ENCODE peak calls at places on chromosomes 5 and 9, in ten cellular contexts. One of them, this sample, is unnamed.

GRCh38 chr9:136053757-136054142 is 41.3 kb downstream of the NACC2 start:
- DNase-seq in brain microvascular endothelial cell: no peak
- DNase-seq in NCI-H774: no peak
- DNase-seq in thoracic aorta: no peak
- DNase-seq in T-helper 9 cell: no peak
- DNase-seq in HS-5: no peak
- DNase-seq in stimulated activated CD8-positive, alpha-beta memory T cell treated with anti-CD3 and anti-CD28 coated beads, Interleukin-4, amount 100 ng/mL, for 48 hours: no peak
- DNase-seq in CD4-positive, alpha-beta T cell: no peak
- DNase-seq in amygdala: no peak
- DNase-seq in foreskin melanocyte: no peak
- DNase-seq in this sample: no peak

GRCh38 chr5:50463047-50463446 is 22.0 kb upstream of the EMB start:
- DNase-seq in thoracic aorta: no peak
- DNase-seq in NCI-H774: no peak
- DNase-seq in HS-5: no peak
- DNase-seq in CD4-positive, alpha-beta T cell: no peak
- DNase-seq in brain microvascular endothelial cell: no peak
- DNase-seq in stimulated activated CD8-positive, alpha-beta memory T cell treated with anti-CD3 and anti-CD28 coated beads, Interleukin-4, amount 100 ng/mL, for 48 hours: no peak
- DNase-seq in foreskin melanocyte: no peak
- DNase-seq in T-helper 9 cell: no peak
- DNase-seq in amygdala: no peak
- DNase-seq in this sample: no peak

GRCh38 chr5:43895876-43896275 is 292.9 kb downstream of the NNT start:
- DNase-seq in stimulated activated CD8-positive, alpha-beta memory T cell treated with anti-CD3 and anti-CD28 coated beads, Interleukin-4, amount 100 ng/mL, for 48 hours: no peak
- DNase-seq in T-helper 9 cell: no peak
- DNase-seq in amygdala: no peak
- DNase-seq in thoracic aorta: no peak
- DNase-seq in brain microvascular endothelial cell: no peak
- DNase-seq in foreskin melanocyte: no peak
- DNase-seq in CD4-positive, alpha-beta T cell: no peak
- DNase-seq in NCI-H774: no peak
- DNase-seq in HS-5: no peak
- DNase-seq in this sample: no peak

GRCh38 chr5:20000416-20000815 is 12.4 kb upstream of the CDH18 start:
- DNase-seq in stimulated activated CD8-positive, alpha-beta memory T cell treated with anti-CD3 and anti-CD28 coated beads, Interleukin-4, amount 100 ng/mL, for 48 hours: no peak
- DNase-seq in CD4-positive, alpha-beta T cell: no peak
- DNase-seq in thoracic aorta: no peak
- DNase-seq in T-helper 9 cell: no peak
- DNase-seq in NCI-H774: no peak
- DNase-seq in foreskin melanocyte: no peak
- DNase-seq in amygdala: no peak
- DNase-seq in brain microvascular endothelial cell: no peak
- DNase-seq in HS-5: no peak
- DNase-seq in this sample: no peak

GRCh38 chr9:99103054-99103453 is 1.9 kb upstream of the TGFBR1 start:
- DNase-seq in brain microvascular endothelial cell: no peak
- DNase-seq in foreskin melanocyte: no peak
- DNase-seq in HS-5: no peak
- DNase-seq in CD4-positive, alpha-beta T cell: no peak
- DNase-seq in stimulated activated CD8-positive, alpha-beta memory T cell treated with anti-CD3 and anti-CD28 coated beads, Interleukin-4, amount 100 ng/mL, for 48 hours: no peak
- DNase-seq in NCI-H774: no peak
- DNase-seq in thoracic aorta: no peak
- DNase-seq in amygdala: no peak
- DNase-seq in T-helper 9 cell: no peak
- DNase-seq in this sample: no peak

GRCh38 chr9:130276121-130276520 is 10.6 kb downstream of the HMCN2 start:
- DNase-seq in brain microvascular endothelial cell: peak; percentile 67
- DNase-seq in NCI-H774: no peak
- DNase-seq in amygdala: no peak
- DNase-seq in thoracic aorta: no peak
- DNase-seq in T-helper 9 cell: no peak
- DNase-seq in HS-5: no peak
- DNase-seq in foreskin melanocyte: no peak
- DNase-seq in CD4-positive, alpha-beta T cell: no peak
- DNase-seq in stimulated activated CD8-positive, alpha-beta memory T cell treated with anti-CD3 and anti-CD28 coated beads, Interleukin-4, amount 100 ng/mL, for 48 hours: no peak
- DNase-seq in this sample: no peak

GRCh38 chr5:94442971-94443370 is 175.4 kb downstream of the KIAA0825 start:
- DNase-seq in stimulated activated CD8-positive, alpha-beta memory T cell treated with anti-CD3 and anti-CD28 coated beads, Interleukin-4, amount 100 ng/mL, for 48 hours: no peak
- DNase-seq in HS-5: no peak
- DNase-seq in NCI-H774: no peak
- DNase-seq in thoracic aorta: no peak
- DNase-seq in brain microvascular endothelial cell: no peak
- DNase-seq in foreskin melanocyte: no peak
- DNase-seq in amygdala: no peak
- DNase-seq in T-helper 9 cell: no peak
- DNase-seq in CD4-positive, alpha-beta T cell: no peak
- DNase-seq in this sample: no peak

GRCh38 chr9:95876595-95876994 is 1.1 kb downstream of the ERCC6L2 start:
- DNase-seq in HS-5: no peak
- DNase-seq in brain microvascular endothelial cell: peak; percentile 7
- DNase-seq in amygdala: no peak
- DNase-seq in stimulated activated CD8-positive, alpha-beta memory T cell treated with anti-CD3 and anti-CD28 coated beads, Interleukin-4, amount 100 ng/mL, for 48 hours: no peak
- DNase-seq in T-helper 9 cell: no peak
- DNase-seq in thoracic aorta: no peak
- DNase-seq in NCI-H774: no peak
- DNase-seq in CD4-positive, alpha-beta T cell: no peak
- DNase-seq in foreskin melanocyte: no peak
- DNase-seq in this sample: no peak

GRCh38 chr5:93192683-93193082 is 388.3 kb downstream of the NR2F1-AS1 start:
- DNase-seq in CD4-positive, alpha-beta T cell: no peak
- DNase-seq in stimulated activated CD8-positive, alpha-beta memory T cell treated with anti-CD3 and anti-CD28 coated beads, Interleukin-4, amount 100 ng/mL, for 48 hours: no peak
- DNase-seq in T-helper 9 cell: no peak
- DNase-seq in foreskin melanocyte: no peak
- DNase-seq in thoracic aorta: no peak
- DNase-seq in HS-5: no peak
- DNase-seq in amygdala: no peak
- DNase-seq in NCI-H774: no peak
- DNase-seq in brain microvascular endothelial cell: no peak
- DNase-seq in this sample: no peak

GRCh38 chr9:34684145-34684544 is 6.9 kb downstream of the CCL19 start:
- DNase-seq in stimulated activated CD8-positive, alpha-beta memory T cell treated with anti-CD3 and anti-CD28 coated beads, Interleukin-4, amount 100 ng/mL, for 48 hours: peak; percentile 51
- DNase-seq in HS-5: no peak
- DNase-seq in amygdala: no peak
- DNase-seq in brain microvascular endothelial cell: no peak
- DNase-seq in foreskin melanocyte: no peak
- DNase-seq in T-helper 9 cell: no peak
- DNase-seq in thoracic aorta: no peak
- DNase-seq in NCI-H774: no peak
- DNase-seq in CD4-positive, alpha-beta T cell: no peak
- DNase-seq in this sample: no peak